ENCODE peak calls at places on chromosomes 13 and 19, in five cellular contexts. V, K, G, L and Z are unnamed samples.

GRCh38 chr13:113664751-113665581 is 2.1 kb upstream of the GRK1 start:
- DNase-seq in V (no peak), K (no peak), G (no peak), L (no peak), Z (no peak)

GRCh38 chr13:49933511-49933910 is 2.6 kb downstream of the SPRYD7 start:
- DNase-seq in V (no peak), K (no peak), G (no peak), L (no peak), Z (no peak)

GRCh38 chr13:35140831-35141230 is 198.8 kb downstream of the NBEA start:
- DNase-seq in V (no peak), K (no peak), G (no peak), L (no peak), Z (peak; percentile 23)

GRCh38 chr13:98022210-98022609 is 68.7 kb downstream of the IPO5 start:
- DNase-seq in V (peak; percentile 44), K (no peak), G (no peak), L (peak; percentile 93), Z (peak; percentile 89)

GRCh38 chr19:32875428-32875827 is 5.9 kb upstream of the SLC7A9 start:
- DNase-seq in V (no peak), K (no peak), G (no peak), L (no peak), Z (no peak)

GRCh38 chr19:20667281-20667680 is 5.9 kb upstream of the ZNF626 start:
- DNase-seq in V (no peak), K (no peak), G (no peak), L (no peak), Z (no peak)

GRCh38 chr13:31437975-31438374 is 238.2 kb downstream of the B3GLCT start:
- DNase-seq in V (no peak), K (no peak), G (no peak), L (no peak), Z (no peak)

GRCh38 chr13:93249259-93249917 is 22.8 kb downstream of the GPC6 start:
- DNase-seq in V (no peak), K (no peak), G (no peak), L (peak; percentile 95), Z (peak; percentile 74)

GRCh38 chr13:114212096-114212495 is 22.6 kb upstream of the CDC16 start:
- DNase-seq in V (no peak), K (no peak), G (no peak), L (peak; percentile 81), Z (no peak)

GRCh38 chr19:28519950-28520861 is 692.7 kb downstream of the UQCRFS1 start:
- DNase-seq in V (no peak), K (no peak), G (no peak), L (no peak), Z (peak; percentile 20)

GRCh38 chr13:31008400-31009115 is 76.1 kb downstream of the TEX26 start:
- DNase-seq in V (no peak), K (no peak), G (no peak), L (peak; percentile 48), Z (no peak)

GRCh38 chr13:91220872-91221271 is 126.6 kb upstream of the MIR17HG start:
- DNase-seq in V (no peak), K (no peak), G (no peak), L (no peak), Z (no peak)

GRCh38 chr13:103694033-103694432 is 627.8 kb upstream of the SLC10A2 start:
- DNase-seq in V (no peak), K (no peak), G (no peak), L (no peak), Z (no peak)

GRCh38 chr19:15613338-15613737 is 1.7 kb upstream of the CYP4F8 start:
- DNase-seq in V (no peak), K (no peak), G (no peak), L (no peak), Z (no peak)

GRCh38 chr13:67736646-67737420 is 506.7 kb upstream of the PCDH9 start:
- DNase-seq in V (no peak), K (no peak), G (peak; percentile 21), L (peak; percentile 68), Z (peak; percentile 31)

GRCh38 chr13:114119196-114119595 is 13.2 kb downstream of the RASA3 start:
- DNase-seq in V (no peak), K (no peak), G (no peak), L (peak; percentile 95), Z (peak; percentile 91)

GRCh38 chr19:7743425-7743841 is 3.9 kb downstream of the CD209 start:
- DNase-seq in V (no peak), K (no peak), G (no peak), L (no peak), Z (no peak)

GRCh38 chr13:92535222-92536006 is 691.2 kb upstream of the GPC6 start:
- DNase-seq in V (no peak), K (no peak), G (no peak), L (no peak), Z (no peak)

GRCh38 chr13:45807520-45808099 is 43.9 kb downstream of the SIAH3 start:
- DNase-seq in V (no peak), K (no peak), G (no peak), L (peak; percentile 17), Z (peak; percentile 52)

GRCh38 chr19:35476149-35476548 is 14.1 kb downstream of the KRTDAP start:
- DNase-seq in V (no peak), K (no peak), G (no peak), L (no peak), Z (no peak)

GRCh38 chr13:76879211-76879875 is 6.9 kb downstream of the KCTD12 start:
- DNase-seq in V (peak; percentile 69), K (no peak), G (peak; percentile 46), L (peak; percentile 70), Z (peak; percentile 90)

GRCh38 chr13:23748109-23748508 is 141.1 kb downstream of the MIPEP start:
- DNase-seq in V (no peak), K (no peak), G (no peak), L (peak; percentile 51), Z (peak; percentile 22)

GRCh38 chr13:98450012-98450411 is 126.9 kb downstream of the STK24 start:
- DNase-seq in V (no peak), K (no peak), G (no peak), L (peak; percentile 37), Z (no peak)

GRCh38 chr19:53471916-53472315 is 4.4 kb downstream of the ZNF813 start:
- DNase-seq in V (no peak), K (no peak), G (no peak), L (no peak), Z (no peak)

GRCh38 chr13:36029171-36029570 is 102.0 kb downstream of the DCLK1 start:
- DNase-seq in V (no peak), K (no peak), G (no peak), L (peak; percentile 5), Z (no peak)

GRCh38 chr13:73325351-73326214 is 266.8 kb downstream of the KLF5 start:
- DNase-seq in V (no peak), K (no peak), G (peak; percentile 67), L (peak; percentile 5), Z (no peak)

GRCh38 chr13:62710766-62711165 is 1295.1 kb upstream of the PCDH20 start:
- DNase-seq in V (no peak), K (no peak), G (no peak), L (no peak), Z (no peak)

GRCh38 chr13:40613192-40613818 is 53.1 kb downstream of the FOXO1 start:
- DNase-seq in V (no peak), K (peak; percentile 38), G (peak; percentile 46), L (no peak), Z (no peak)

GRCh38 chr19:48874309-48875135 is 2.3 kb downstream of the PPP1R15A start:
- DNase-seq in V (no peak), K (no peak), G (peak; percentile 65), L (peak; percentile 80), Z (peak; percentile 63)

GRCh38 chr19:46693760-46694159 is 23.2 kb downstream of the PRKD2 start:
- DNase-seq in V (no peak), K (no peak), G (no peak), L (no peak), Z (no peak)

GRCh38 chr13:79194272-79194671 is 211.8 kb downstream of the RBM26 start:
- DNase-seq in V (no peak), K (no peak), G (no peak), L (no peak), Z (no peak)

GRCh38 chr13:34201050-34201913 is 383.3 kb downstream of the RFC3 start:
- DNase-seq in V (no peak), K (no peak), G (no peak), L (peak; percentile 61), Z (peak; percentile 94)

GRCh38 chr13:102392810-102393209 is 9.0 kb downstream of the FGF14 start:
- DNase-seq in V (no peak), K (no peak), G (no peak), L (no peak), Z (no peak)

GRCh38 chr13:102399791-102400618 is 1.8 kb downstream of the FGF14 start:
- DNase-seq in V (no peak), K (no peak), G (no peak), L (no peak), Z (peak; percentile 3)

GRCh38 chr13:102395174-102395573 is 6.7 kb downstream of the FGF14 start:
- DNase-seq in V (no peak), K (no peak), G (no peak), L (no peak), Z (no peak)

GRCh38 chr13:102395939-102396338 is 5.9 kb downstream of the FGF14 start:
- DNase-seq in V (no peak), K (no peak), G (no peak), L (no peak), Z (no peak)

GRCh38 chr13:102394158-102395053 is 7.4 kb downstream of the FGF14 start:
- DNase-seq in V (peak; percentile 95), K (peak; percentile 88), G (peak; percentile 94), L (peak; percentile 73), Z (peak; percentile 73)
- TF ChIP-seq CTCF in V (no peak), K (no peak), G (no peak), L (peak; percentile 4), Z (peak; percentile 12)

DNA sequence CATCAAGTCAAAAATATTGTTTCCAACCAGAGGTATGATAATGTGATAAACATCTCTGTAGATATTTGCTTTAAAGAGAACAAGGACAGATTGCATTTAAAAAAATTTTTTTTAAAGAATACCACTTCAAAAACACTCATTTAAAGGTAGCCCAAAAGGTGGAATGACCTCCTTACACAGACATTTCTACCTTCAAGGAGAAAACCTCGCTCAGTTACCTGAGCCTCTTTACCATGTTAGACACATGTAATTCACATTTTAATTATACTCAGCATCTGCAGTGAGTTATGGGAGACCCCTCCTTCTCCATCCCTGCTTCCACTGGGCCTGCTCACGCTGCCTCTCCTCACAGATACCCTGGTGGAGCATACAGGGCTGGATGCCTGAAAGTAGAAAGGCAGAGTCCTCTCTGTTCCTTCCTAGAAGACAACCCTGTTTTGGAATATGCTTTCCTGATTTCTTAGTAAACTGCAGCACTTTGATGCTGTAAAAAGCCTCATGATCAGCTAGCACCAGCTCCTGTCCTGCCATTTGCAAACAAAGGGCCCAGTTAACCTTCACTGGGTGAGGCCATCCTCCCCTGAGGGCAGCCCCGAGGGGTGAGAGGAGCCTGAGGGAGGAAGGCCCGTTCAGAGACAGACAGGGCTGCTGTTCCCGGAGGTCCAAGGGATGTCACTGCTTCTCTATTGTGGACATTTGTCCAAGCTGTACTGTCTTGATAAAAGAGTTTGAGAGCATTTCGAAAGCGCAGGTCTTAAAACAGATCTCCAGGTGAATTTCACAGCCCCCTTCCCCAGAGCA is 117.8 kb downstream of the IRS2 start:
- DNase-seq in V (no peak), K (no peak), G (no peak), L (no peak), Z (no peak)
- H3K4me3 ChIP-seq in V (no peak overlapping the region), K (no peak overlapping the region), G (no peak overlapping the region), L (no peak overlapping the region), Z (no peak overlapping the region)

GRCh38 chr19:10835754-10836477 is at the start of gene TMED1:
- DNase-seq in V (peak; percentile 100), K (peak; percentile 87), G (peak; percentile 100), L (peak; percentile 98), Z (peak; percentile 99)
- TF ChIP-seq CTCF in V (peak; percentile 25), K (no peak), G (no peak), L (peak; percentile 41), Z (peak; percentile 14)

GRCh38 chr19:41887711-41888382 is 4.9 kb downstream of the ARHGEF1 start:
- DNase-seq in V (peak; percentile 88), K (peak; percentile 63), G (peak; percentile 70), L (peak; percentile 64), Z (no peak)
- H3K4me3 ChIP-seq in V (no peak overlapping the region), K (peak overlapping the region; percentile 92), G (peak overlapping the region; percentile 11), L (no peak overlapping the region), Z (no peak overlapping the region)